ENCODE peak calls at places on chromosomes 7 and 10, in five cellular contexts. U is HuH-7, D is EH, V is CMK, Z is HL-60. X is an unnamed sample.

GRCh38 chr7:22563115-22563514 is 63.1 kb upstream of the STEAP1B start:
- DNase-seq in U (peak; percentile 45), D (no peak), V (no peak), Z (no peak), X (peak; percentile 36)

GRCh38 chr10:33179056-33179455 is 155.4 kb downstream of the NRP1 start:
- DNase-seq in U (no peak), D (peak; percentile 37), V (no peak), Z (no peak), X (no peak)

GRCh38 chr7:32036557-32036956 is 33.6 kb downstream of the PDE1C start:
- DNase-seq in U (no peak), D (peak; percentile 68), V (no peak), Z (no peak), X (peak; percentile 37)

GRCh38 chr7:132480534-132480933 is 95.7 kb downstream of the PLXNA4 start:
- DNase-seq in U (no peak), D (no peak), V (no peak), Z (no peak), X (no peak)

GRCh38 chr7:111900283-111900682 is 305.9 kb downstream of the DOCK4 start:
- DNase-seq in U (no peak), D (no peak), V (no peak), Z (no peak), X (no peak)

GRCh38 chr10:132223156-132223590 is 36.4 kb downstream of the DPYSL4 start:
- DNase-seq in U (peak; percentile 98), D (peak; percentile 82), V (peak; percentile 68), Z (peak; percentile 65), X (peak; percentile 83)

GRCh38 chr7:50954716-50955115 is 172.0 kb upstream of the GRB10 start:
- DNase-seq in U (no peak), D (no peak), V (no peak), Z (no peak), X (no peak)

GRCh38 chr7:50068026-50068425 is 25.0 kb downstream of the ZPBP start:
- DNase-seq in U (no peak), D (no peak), V (no peak), Z (no peak), X (no peak)

GRCh38 chr7:102468416-102469350 is 3.9 kb downstream of the LRWD1 start:
- DNase-seq in U (no peak), D (no peak), V (no peak), Z (no peak), X (no peak)

GRCh38 chr10:119575506-119575905 is 21.3 kb downstream of the TIAL1 start:
- DNase-seq in U (no peak), D (peak; percentile 40), V (no peak), Z (no peak), X (peak; percentile 76)

GRCh38 chr7:149196705-149197171 is 1.4 kb downstream of the ZNF282 start:
- DNase-seq in U (peak; percentile 44), D (peak; percentile 47), V (no peak), Z (no peak), X (peak; percentile 55)

GRCh38 chr10:116809528-116810500 is 39.5 kb upstream of the ENO4 start:
- DNase-seq in U (peak; percentile 70), D (no peak), V (no peak), Z (no peak), X (no peak)

GRCh38 chr10:4812041-4812440 is 14.0 kb upstream of the AKR1E2 start:
- DNase-seq in U (no peak), D (no peak), V (no peak), Z (no peak), X (no peak)

GRCh38 chr10:79981673-79982485 is 33.0 kb upstream of the SFTPD start:
- DNase-seq in U (peak; percentile 9), D (peak; percentile 59), V (peak; percentile 7), Z (peak; percentile 38), X (peak; percentile 24)

GRCh38 chr7:155896531-155897263 is 84.4 kb upstream of the SHH start:
- DNase-seq in U (no peak), D (no peak), V (no peak), Z (no peak), X (no peak)

GRCh38 chr10:91289295-91289694 is 68.8 kb downstream of the PCGF5 start:
- DNase-seq in U (no peak), D (peak; percentile 42), V (no peak), Z (no peak), X (no peak)

GRCh38 chr10:72719941-72720592 is 28.1 kb downstream of the MCU start:
- DNase-seq in U (no peak), D (peak; percentile 43), V (no peak), Z (no peak), X (no peak)

GRCh38 chr7:142196066-142196840 is 61.6 kb downstream of the PRSS58 start:
- DNase-seq in U (no peak), D (no peak), V (no peak), Z (no peak), X (peak; percentile 3)